ENCODE peak calls at places on chromosomes 12 and 14, in eight cellular contexts. C is GM12892, R is HCT116, M is SK-N-SH, K is prostate gland, X is stomach, V is suprapubic skin, T is upper lobe of left lung. W is an unnamed sample.

GRCh38 chr14:73789996-73790581 is 61.5 kb upstream of the PTGR2 start:
- DNase-seq in T (no peak), K (peak; percentile 71), C (no peak), V (peak; percentile 86), X (no peak), M (no peak), R (no peak), W (peak; percentile 54)

GRCh38 chr12:52387859-52388258 is 2.4 kb upstream of the KRT84 start:
- DNase-seq in V (no peak), T (no peak), C (no peak), R (no peak), K (no peak), X (no peak), M (no peak), W (peak; percentile 41)

GRCh38 chr14:68975667-68976066 is 3.4 kb downstream of the ACTN1 start:
- DNase-seq in V (no peak), R (no peak), K (peak; percentile 30), M (no peak), X (no peak), C (no peak), T (no peak), W (no peak)

GRCh38 chr12:121812921-121813896 is 9.4 kb downstream of the SETD1B start:
- DNase-seq in K (no peak), V (peak; percentile 64), C (no peak), R (no peak), M (no peak), T (peak; percentile 79), X (peak; percentile 69), W (peak; percentile 78)

GRCh38 chr12:3667485-3667884 is 85.4 kb downstream of the CRACR2A start:
- DNase-seq in K (no peak), C (no peak), M (no peak), T (no peak), X (no peak), R (no peak), V (no peak), W (no peak)

GRCh38 chr14:53516261-53516774 is 363.2 kb upstream of the DDHD1 start:
- DNase-seq in M (no peak), K (no peak), V (no peak), C (no peak), X (no peak), T (no peak), R (no peak), W (no peak)

GRCh38 chr12:95408201-95408600 is 65.8 kb upstream of the METAP2 start:
- DNase-seq in K (no peak), C (no peak), R (no peak), M (no peak), V (no peak), X (no peak), T (no peak), W (no peak)

GRCh38 chr14:99635116-99635515 is 9.8 kb upstream of the HHIPL1 start:
- DNase-seq in R (no peak), C (no peak), M (no peak), T (no peak), X (no peak), V (no peak), K (no peak), W (no peak)

GRCh38 chr12:67766370-67766769 is 117.8 kb downstream of the DYRK2 start:
- DNase-seq in V (no peak), K (no peak), X (no peak), M (no peak), T (no peak), R (no peak), C (no peak), W (no peak)

GRCh38 chr12:96141216-96141944 is 52.8 kb upstream of the ELK3 start:
- DNase-seq in T (no peak), V (no peak), C (no peak), K (no peak), R (no peak), X (no peak), M (no peak), W (no peak)

GRCh38 chr14:50676814-50677516 is 8.9 kb upstream of the SAV1 start:
- DNase-seq in C (no peak), M (no peak), K (no peak), V (no peak), X (no peak), T (no peak), R (no peak), W (no peak)

GRCh38 chr14:50675597-50675996 is 7.5 kb upstream of the SAV1 start:
- DNase-seq in X (no peak), K (no peak), R (no peak), M (no peak), V (no peak), T (no peak), C (no peak), W (no peak)

GRCh38 chr14:50679674-50680073 is 11.6 kb upstream of the SAV1 start:
- DNase-seq in M (no peak), R (no peak), T (no peak), K (no peak), X (no peak), C (no peak), V (no peak), W (no peak)

GRCh38 chr14:50678163-50678562 is 10.1 kb upstream of the SAV1 start:
- DNase-seq in K (no peak), V (no peak), R (no peak), C (no peak), T (no peak), M (no peak), X (no peak), W (no peak)

DNA sequence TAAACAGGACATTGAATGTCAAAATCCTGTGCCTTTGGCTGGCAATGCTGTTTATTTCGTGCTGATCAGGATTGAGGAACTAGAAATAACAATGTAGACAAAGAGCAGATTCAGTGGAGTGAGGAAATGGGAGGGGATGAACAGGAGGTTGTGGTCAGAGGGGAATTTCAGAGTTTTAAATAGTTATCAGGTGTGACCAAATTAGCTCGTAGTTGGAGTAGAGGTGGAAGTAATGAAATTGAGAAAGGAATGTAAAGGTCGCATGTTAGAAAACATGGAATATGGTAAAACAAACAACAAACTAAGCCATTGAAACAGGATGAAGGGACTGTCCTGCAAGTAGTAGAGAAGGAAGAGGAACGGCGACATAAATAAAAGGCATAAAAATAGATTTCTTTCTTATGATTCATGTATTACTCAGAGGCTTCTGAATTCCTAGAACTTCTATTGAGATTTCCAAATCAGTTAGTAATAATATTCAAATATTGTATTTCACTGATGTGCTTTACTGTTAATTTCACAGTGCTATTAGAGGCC is 9.5 kb upstream of the SAV1 start:
- DNase-seq in V (no peak), K (peak; percentile 20), T (no peak), C (no peak), M (no peak), X (no peak), R (peak; percentile 70), W (no peak)
- TF ChIP-seq POLR2AphosphoS5 in V (no peak), K (peak; percentile 64), T (no peak), C (no peak), M (peak; percentile 40), X (no peak), R (no peak), W (no peak)

DNA sequence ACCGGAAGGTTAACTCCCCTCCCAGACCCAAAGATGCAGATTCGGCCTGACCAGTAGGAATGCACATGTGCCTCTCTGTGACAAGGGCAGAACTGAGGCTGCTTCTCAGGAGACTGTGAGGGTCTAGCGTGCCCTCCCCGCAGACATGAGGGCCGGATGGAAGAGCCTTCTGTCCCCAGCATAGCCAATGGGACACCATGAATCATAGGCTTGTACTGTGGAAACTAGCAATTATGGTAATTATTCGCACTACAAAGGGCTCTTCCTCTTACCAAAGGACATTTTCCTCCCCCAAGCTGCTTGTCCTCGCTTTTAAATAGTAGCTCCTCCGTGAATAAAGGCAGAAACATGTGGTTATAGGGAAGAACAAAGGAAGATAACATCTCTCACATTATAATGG is 6.2 kb downstream of the COA8 start:
- DNase-seq in R (no peak), T (no peak), C (no peak), V (no peak), X (no peak), M (no peak), K (no peak), W (no peak)
- TF ChIP-seq POLR2AphosphoS5 in R (no peak), T (no peak), C (no peak), V (no peak), X (no peak), M (no peak), K (no peak), W (no peak)

GRCh38 chr12:98983647-98984046 is 338.6 kb downstream of the APAF1 start:
- DNase-seq in V (no peak), X (no peak), C (no peak), M (no peak), T (no peak), K (no peak), R (no peak), W (no peak)
- TF ChIP-seq POLR2AphosphoS5 in V (no peak), X (no peak), C (no peak), M (no peak), T (no peak), K (no peak), R (no peak), W (no peak)

GRCh38 chr14:77025744-77026165 is 2.8 kb downstream of the IRF2BPL start:
- DNase-seq in T (peak; percentile 87), C (no peak), V (no peak), X (no peak), M (peak; percentile 58), K (no peak), R (no peak), W (peak; percentile 84)

GRCh38 chr14:77026930-77027537 is 1.5 kb downstream of the IRF2BPL start:
- DNase-seq in R (no peak), T (peak; percentile 93), X (peak; percentile 54), K (no peak), C (peak; percentile 67), M (peak; percentile 72), V (no peak), W (peak; percentile 93)

GRCh38 chr14:77026166-77026929 is 2.2 kb downstream of the IRF2BPL start:
- DNase-seq in X (peak; percentile 52), T (peak; percentile 89), C (no peak), M (peak; percentile 55), R (no peak), K (no peak), V (no peak), W (peak; percentile 90)

GRCh38 chr14:77027538-77028383 is 747 bp downstream of the IRF2BPL start:
- DNase-seq in C (peak; percentile 65), M (peak; percentile 82), T (peak; percentile 93), X (peak; percentile 64), V (peak; percentile 85), R (no peak), K (peak; percentile 75), W (peak; percentile 95)

GRCh38 chr14:77028384-77029246 is at the start of gene IRF2BPL:
- DNase-seq in T (peak; percentile 99), X (peak; percentile 98), M (peak; percentile 97), C (peak; percentile 91), R (peak; percentile 91), K (peak; percentile 97), V (peak; percentile 99), W (peak; percentile 100)
- TF ChIP-seq POLR2AphosphoS5 in T (peak; percentile 99), X (peak; percentile 99), M (peak; percentile 91), C (peak; percentile 88), R (peak; percentile 94), K (peak; percentile 97), V (peak; percentile 77), W (peak; percentile 98)

DNA sequence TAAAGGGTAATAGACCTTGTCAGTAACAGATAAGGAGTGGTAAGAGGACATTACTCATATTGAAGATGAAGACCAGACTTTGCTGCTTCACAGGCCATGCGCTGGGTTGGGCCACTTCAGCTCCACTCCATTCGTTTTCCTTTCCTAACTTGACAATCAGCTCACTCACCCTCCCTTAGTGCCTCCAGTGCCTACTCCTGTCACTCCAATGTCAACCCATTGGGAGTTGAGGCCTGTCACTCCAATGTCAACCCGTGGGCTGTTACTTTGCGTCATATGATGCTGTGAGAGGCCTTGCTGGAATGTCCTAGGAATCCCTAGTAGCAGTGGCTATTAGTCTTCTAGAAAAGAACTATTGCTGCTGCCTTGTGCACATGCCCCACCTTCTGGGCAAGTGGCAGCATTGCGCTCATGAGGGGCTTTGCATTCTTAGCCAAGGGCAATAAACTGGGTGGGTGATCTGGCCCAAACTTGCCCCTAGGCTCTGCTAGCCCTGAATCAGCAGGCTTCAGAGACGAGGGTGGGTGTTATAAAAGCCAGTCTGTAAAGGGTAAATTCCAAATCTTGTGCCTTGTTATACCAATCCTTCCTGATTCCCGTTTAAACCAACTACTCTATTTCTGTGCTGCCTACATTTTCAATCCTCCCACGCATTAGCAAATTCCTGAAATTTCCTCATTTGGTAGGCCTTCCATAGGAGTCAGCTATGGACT is 36.1 kb downstream of the BAZ2A start:
- DNase-seq in K (peak; percentile 16), M (peak; percentile 76), X (peak; percentile 46), T (no peak), C (peak; percentile 43), V (no peak), R (peak; percentile 51), W (peak; percentile 82)
- TF ChIP-seq POLR2AphosphoS5 in K (peak; percentile 25), M (no peak), X (no peak), T (peak; percentile 48), C (no peak), V (no peak), R (no peak), W (peak; percentile 38)

W was measured in spleen.